ENCODE peak calls at places on chromosomes 16 and 17, in ten cellular contexts. U is testis, A is gastrocnemius medialis, V is HCT116, B is heart left ventricle, P is adrenal gland, Q is sigmoid colon, J is A549, I is stomach, E is uterus. Z is an unnamed sample.

GRCh38 chr17:65751263-65751662 is 189.8 kb upstream of the AXIN2 start:
- DNase-seq in E (no peak), B (no peak), A (no peak), U (no peak), Q (no peak), P (peak; percentile 28), I (no peak), J (no peak), V (no peak), Z (no peak)

GRCh38 chr16:78984887-78985464 is 615.6 kb downstream of the MAF start:
- DNase-seq in A (no peak), B (peak; percentile 52), J (no peak), E (no peak), Q (no peak), P (no peak), V (no peak), U (no peak), I (no peak), Z (no peak)

GRCh38 chr17:68973098-68973929 is 18.1 kb upstream of the ABCA8 start:
- DNase-seq in P (no peak), U (no peak), B (no peak), Q (no peak), A (no peak), E (no peak), V (no peak), I (no peak), J (no peak), Z (no peak)

GRCh38 chr16:50598936-50599361 is 50.8 kb downstream of the NKD1 start:
- DNase-seq in I (no peak), U (no peak), J (no peak), B (no peak), P (no peak), V (no peak), E (no peak), A (no peak), Q (no peak), Z (no peak)

GRCh38 chr17:21282231-21282630 is 2.3 kb upstream of the MAP2K3 start:
- DNase-seq in J (peak; percentile 93), U (no peak), P (peak; percentile 68), Q (peak; percentile 83), A (peak; percentile 91), I (no peak), E (peak; percentile 78), V (peak; percentile 67), B (peak; percentile 74), Z (no peak)

GRCh38 chr17:18991531-18992315 is 12.8 kb downstream of the FAM83G start:
- DNase-seq in U (no peak), B (no peak), V (no peak), P (no peak), E (no peak), Q (no peak), J (no peak), I (no peak), A (no peak), Z (no peak)

GRCh38 chr17:57948555-57949420 is 6.4 kb downstream of the CUEDC1 start:
- DNase-seq in P (peak; percentile 33), B (peak; percentile 49), J (peak; percentile 99), U (no peak), Q (peak; percentile 75), I (no peak), V (peak; percentile 100), A (peak; percentile 85), E (peak; percentile 57), Z (peak; percentile 30)

GRCh38 chr17:17848311-17848710 is 11.5 kb upstream of the SREBF1 start:
- DNase-seq in P (no peak), V (no peak), J (no peak), B (no peak), Q (no peak), A (no peak), U (no peak), I (no peak), E (no peak), Z (no peak)

GRCh38 chr17:6797718-6798351 is 21.8 kb downstream of the FBXO39 start:
- DNase-seq in Q (no peak), A (no peak), I (no peak), P (no peak), B (no peak), U (no peak), J (no peak), E (no peak), V (no peak), Z (no peak)
- TF ChIP-seq POLR2A in Q (no peak), A (no peak), I (no peak), P (no peak), B (no peak), U (no peak), J (no peak), E (no peak), V (no peak), Z (no peak)

GRCh38 chr16:75761111-75761510 is 34.8 kb upstream of the CPHXL start:
- DNase-seq in J (no peak), E (no peak), U (no peak), Q (no peak), B (no peak), I (no peak), V (no peak), P (no peak), A (no peak), Z (no peak)
- H3K4me3 ChIP-seq in J (no peak overlapping the region), E (no peak overlapping the region), U (no peak overlapping the region), Q (no peak overlapping the region), B (no peak overlapping the region), I (no peak overlapping the region), V (no peak overlapping the region), P (no peak overlapping the region), A (no peak overlapping the region), Z (no peak overlapping the region)

DNA sequence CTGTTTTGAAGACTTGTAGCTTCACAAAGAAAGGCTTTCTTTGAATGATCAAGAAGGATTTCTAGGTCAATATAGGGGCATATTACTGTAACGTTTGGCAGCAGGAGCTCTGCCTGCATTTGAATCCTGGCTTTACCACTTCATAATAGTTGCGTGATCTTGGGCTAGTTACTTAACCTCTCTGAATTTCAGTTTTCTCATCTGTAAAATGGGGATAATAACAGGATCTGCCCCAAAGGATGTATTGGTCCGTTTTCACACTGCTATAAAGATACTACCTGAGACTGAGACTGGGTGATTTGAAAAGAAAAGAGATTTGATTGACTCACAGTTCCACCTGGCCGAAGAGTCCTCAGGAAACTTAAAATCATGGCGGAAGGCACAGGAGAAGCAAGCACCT is 12.5 kb downstream of the BMERB1 start:
- DNase-seq in J (no peak), P (no peak), A (no peak), B (no peak), Q (no peak), I (no peak), E (no peak), U (no peak), V (no peak), Z (no peak)
- TF ChIP-seq POLR2A in J (no peak), P (no peak), A (no peak), B (no peak), Q (no peak), I (no peak), E (no peak), U (no peak), V (no peak), Z (no peak)

GRCh38 chr17:80050706-80051105 is 14.3 kb downstream of the CCDC40 start:
- DNase-seq in A (no peak), E (no peak), J (no peak), P (no peak), U (no peak), V (no peak), Q (no peak), B (no peak), I (no peak), Z (no peak)
- H3K4me3 ChIP-seq in A (no peak overlapping the region), E (no peak overlapping the region), J (no peak overlapping the region), P (no peak overlapping the region), U (no peak overlapping the region), V (no peak overlapping the region), Q (no peak overlapping the region), B (no peak overlapping the region), I (no peak overlapping the region), Z (no peak overlapping the region)

GRCh38 chr16:11234884-11235702 is 20.9 kb downstream of the SOCS1 start:
- DNase-seq in I (no peak), A (no peak), J (no peak), V (no peak), E (no peak), P (no peak), B (no peak), Q (no peak), U (no peak), Z (no peak)

GRCh38 chr16:11233727-11234376 is 22.2 kb downstream of the SOCS1 start:
- DNase-seq in A (no peak), P (no peak), U (no peak), E (no peak), I (no peak), Q (no peak), B (no peak), V (no peak), J (no peak), Z (no peak)

GRCh38 chr16:11231367-11231970 is 24.5 kb downstream of the SOCS1 start:
- DNase-seq in A (no peak), U (no peak), P (no peak), J (no peak), B (no peak), E (no peak), I (no peak), V (no peak), Q (no peak), Z (no peak)

GRCh38 chr16:11232302-11232851 is 23.6 kb downstream of the SOCS1 start:
- DNase-seq in Q (no peak), I (no peak), J (no peak), P (no peak), U (no peak), A (no peak), B (no peak), V (no peak), E (no peak), Z (no peak)

GRCh38 chr16:11232852-11233726 is 22.9 kb downstream of the SOCS1 start:
- DNase-seq in B (peak; percentile 47), A (peak; percentile 30), V (no peak), U (no peak), Q (no peak), J (no peak), E (no peak), I (peak; percentile 64), P (no peak), Z (peak; percentile 22)
- TF ChIP-seq POLR2A in B (no peak), A (no peak), V (no peak), U (no peak), Q (no peak), J (no peak), E (no peak), I (no peak), P (no peak), Z (no peak)

DNA sequence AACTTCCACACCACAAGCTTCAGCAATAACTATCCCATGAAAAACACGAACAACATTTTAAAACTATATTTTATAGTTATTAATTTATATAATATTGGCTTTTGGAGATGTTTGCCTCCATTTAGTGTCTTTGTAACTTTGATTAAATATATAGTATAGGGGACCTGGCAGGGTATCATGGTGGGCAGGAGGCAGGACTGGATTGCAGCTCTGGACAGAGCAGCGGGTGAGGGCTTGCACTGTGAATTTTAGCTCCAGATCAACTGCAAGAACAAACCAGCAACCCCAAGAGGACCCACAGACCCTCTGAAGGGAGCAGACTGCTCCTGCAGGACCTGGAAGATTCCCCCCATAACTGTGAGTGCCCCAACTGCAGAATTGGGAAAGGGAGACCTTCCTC is 777.9 kb downstream of the KCNJ2 start:
- DNase-seq in P (no peak), I (no peak), A (no peak), Q (no peak), E (no peak), U (no peak), V (no peak), J (no peak), B (no peak), Z (no peak)
- H3K4me3 ChIP-seq in P (no peak overlapping the region), I (no peak overlapping the region), A (no peak overlapping the region), Q (no peak overlapping the region), E (no peak overlapping the region), U (no peak overlapping the region), V (no peak overlapping the region), J (no peak overlapping the region), B (no peak overlapping the region), Z (no peak overlapping the region)

GRCh38 chr17:2054740-2055493 is at the start of gene HIC1:
- DNase-seq in Q (peak; percentile 91), J (peak; percentile 92), U (peak; percentile 84), E (peak; percentile 83), V (no peak), I (peak; percentile 79), A (peak; percentile 63), P (peak; percentile 77), B (peak; percentile 78), Z (peak; percentile 72)
- TF ChIP-seq POLR2A in Q (peak; percentile 57), J (no peak), U (peak; percentile 16), E (peak; percentile 94), V (no peak), I (no peak), A (peak; percentile 55), P (peak; percentile 73), B (no peak), Z (peak; percentile 56)